ENCODE peak calls at places on chromosome 10, in four cellular contexts. U is WTC11, X is lower lobe of right lung, Z is ovary. F is an unnamed sample.

GRCh38 chr10:124903119-124903518 is 38.8 kb upstream of the ZRANB1 start:
- DNase-seq in U (no peak), X (no peak), Z (no peak), F (no peak)

GRCh38 chr10:71075066-71075758 is 137.2 kb upstream of the UNC5B start:
- DNase-seq in U (peak; percentile 8), X (no peak), Z (peak; percentile 6), F (no peak)

GRCh38 chr10:78913219-78914059 is 155.3 kb upstream of the ZMIZ1 start:
- DNase-seq in U (peak; percentile 73), X (no peak), Z (peak; percentile 46), F (no peak)

GRCh38 chr10:26890956-26891355 is 30.2 kb upstream of the ABI1 start:
- DNase-seq in U (peak; percentile 69), X (no peak), Z (no peak), F (peak; percentile 26)

GRCh38 chr10:67790534-67791408 is 47.2 kb downstream of the DNAJC12 start:
- DNase-seq in U (no peak), X (no peak), Z (no peak), F (no peak)

GRCh38 chr10:79273603-79274002 is 73.7 kb upstream of the PPIF start:
- DNase-seq in U (no peak), X (no peak), Z (peak; percentile 53), F (no peak)

GRCh38 chr10:80290474-80291220 is 1.2 kb upstream of the MAT1A start:
- DNase-seq in U (no peak), X (no peak), Z (no peak), F (no peak)

GRCh38 chr10:19416164-19416563 is 367.6 kb downstream of the MALRD1 start:
- DNase-seq in U (no peak), X (no peak), Z (no peak), F (no peak)

GRCh38 chr10:129921801-129922597 is 42.1 kb downstream of the EBF3 start:
- DNase-seq in U (no peak), X (no peak), Z (no peak), F (no peak)

GRCh38 chr10:93680414-93681047 is 21.9 kb downstream of the FRA10AC1 start:
- DNase-seq in U (no peak), X (no peak), Z (no peak), F (no peak)

GRCh38 chr10:102657984-102658724 is 13.9 kb downstream of the TRIM8 start:
- DNase-seq in U (no peak), X (peak; percentile 82), Z (peak; percentile 72), F (no peak)

GRCh38 chr10:20668985-20669384 is 228.1 kb downstream of the NEBL start:
- DNase-seq in U (no peak), X (no peak), Z (no peak), F (no peak)

GRCh38 chr10:8402469-8403074 is 348.1 kb downstream of the GATA3 start:
- DNase-seq in U (no peak), X (no peak), Z (no peak), F (no peak)

GRCh38 chr10:81600185-81600584 is 274.8 kb upstream of the NRG3 start:
- DNase-seq in U (no peak), X (no peak), Z (no peak), F (no peak)

GRCh38 chr10:88424881-88425280 is 158.2 kb downstream of the RNLS start:
- DNase-seq in U (no peak), X (no peak), Z (no peak), F (no peak)

GRCh38 chr10:71532878-71533277 is 136.2 kb downstream of the CDH23 start:
- DNase-seq in U (no peak), X (no peak), Z (no peak), F (no peak)

GRCh38 chr10:11381023-11381422 is 230.4 kb downstream of the USP6NL start:
- DNase-seq in U (no peak), X (no peak), Z (no peak), F (no peak)

GRCh38 chr10:32459072-32459703 is 13.2 kb downstream of the CCDC7 start:
- DNase-seq in U (no peak), X (no peak), Z (no peak), F (no peak)

GRCh38 chr10:24249829-24250415 is 41.0 kb downstream of the KIAA1217 start:
- DNase-seq in U (no peak), X (no peak), Z (no peak), F (no peak)
- TF ChIP-seq CTCF in U (no peak), X (no peak), Z (no peak), F (no peak)

GRCh38 chr10:90658791-90659190 is 199.0 kb downstream of the HTR7 start:
- DNase-seq in U (peak; percentile 28), X (no peak), Z (no peak), F (no peak)
- TF ChIP-seq CTCF in U (no peak), X (no peak), Z (no peak), F (no peak)

GRCh38 chr10:15859865-15860691 is at the start of gene MINDY3:
- DNase-seq in U (peak; percentile 60), X (peak; percentile 86), Z (peak; percentile 79), F (peak; percentile 59)
- TF ChIP-seq CTCF in U (no peak), X (no peak), Z (no peak), F (no peak)

DNA sequence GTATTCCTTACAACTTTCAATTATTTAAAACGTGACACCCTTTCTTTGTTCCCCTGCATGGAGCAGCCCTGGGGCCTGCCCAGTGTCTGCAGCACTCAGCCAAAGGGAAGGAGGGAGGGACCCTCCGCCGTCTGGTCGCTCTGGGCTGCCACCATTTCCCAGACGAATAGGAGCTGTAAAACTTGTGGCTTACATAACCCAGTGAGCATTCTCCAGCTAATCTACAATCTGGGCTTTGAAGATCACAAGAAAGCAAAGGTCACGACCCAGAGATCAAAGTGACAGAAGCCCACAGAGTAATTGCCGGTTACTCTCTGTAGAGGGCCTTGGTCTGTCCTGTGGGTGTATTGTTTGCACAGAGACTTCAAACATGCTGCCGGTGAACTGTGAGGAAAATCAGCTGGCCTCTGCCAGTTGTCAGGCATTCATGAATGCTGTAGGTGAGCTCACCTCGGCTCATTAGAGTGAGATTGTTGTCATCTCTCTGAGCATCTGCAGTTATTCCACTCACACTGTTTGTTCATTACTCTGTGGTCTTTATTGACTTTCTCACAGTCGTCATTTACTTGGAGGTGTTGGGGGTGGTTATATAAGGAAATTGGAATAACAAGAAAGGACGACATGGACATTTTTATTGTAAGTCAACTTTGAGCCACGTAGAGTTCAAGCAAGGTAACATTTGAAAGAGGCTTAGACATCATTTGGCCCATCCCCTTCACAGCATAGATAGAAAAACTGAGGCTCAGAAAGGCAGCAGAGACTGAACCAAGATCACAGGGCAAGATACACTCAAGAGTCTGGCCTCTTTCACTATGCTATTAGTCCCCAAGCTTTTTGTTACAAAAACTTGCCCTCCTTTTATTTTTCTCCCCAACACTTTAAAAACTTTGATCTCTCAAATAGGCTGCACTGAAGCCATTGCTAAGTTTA is 619.8 kb downstream of the LRMDA start:
- DNase-seq in U (no peak), X (no peak), Z (no peak), F (no peak)
- TF ChIP-seq CTCF in U (no peak), X (no peak), Z (no peak), F (no peak)

DNA sequence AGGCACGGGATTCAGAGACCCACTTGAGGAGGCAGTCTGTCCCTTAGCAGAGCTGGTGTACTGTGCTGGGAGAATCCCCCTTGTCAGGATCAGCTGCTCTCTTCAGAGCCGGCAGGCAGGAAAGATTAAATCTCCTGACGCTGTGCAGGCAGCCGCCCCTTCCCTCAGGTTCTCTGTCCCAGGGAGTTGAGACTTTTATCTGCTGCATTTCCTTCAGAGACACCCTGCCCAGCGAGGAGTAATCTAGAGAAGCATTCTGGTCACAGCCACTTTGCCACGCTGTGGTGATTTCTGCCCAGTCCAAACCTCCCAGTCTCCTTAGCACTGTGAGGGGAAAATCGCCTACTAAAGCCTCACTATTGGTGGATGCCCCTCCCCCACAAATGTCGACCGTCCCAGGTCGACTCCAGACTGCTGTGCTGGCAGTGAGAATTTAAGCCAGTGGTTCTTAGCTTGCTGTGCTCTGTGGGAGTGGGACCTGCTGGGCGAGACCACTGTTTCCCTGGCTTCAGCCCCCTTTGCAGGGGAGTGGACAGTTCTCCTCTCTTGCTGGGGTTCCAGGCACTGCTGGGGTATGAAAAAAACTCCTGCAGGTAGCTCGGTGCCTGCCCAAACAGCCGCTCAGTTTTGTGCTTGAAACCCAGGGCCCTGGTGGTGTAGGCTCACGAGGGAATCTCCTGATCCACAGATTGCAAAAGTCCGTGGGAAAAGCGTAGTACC is 265.4 kb downstream of the ZWINT start:
- DNase-seq in U (peak; percentile 22), X (no peak), Z (no peak), F (no peak)
- TF ChIP-seq CTCF in U (no peak), X (no peak), Z (no peak), F (no peak)

GRCh38 chr10:52696232-52696631 is 76.4 kb downstream of the MBL2 start:
- DNase-seq in U (no peak), X (no peak), Z (no peak), F (no peak)
- TF ChIP-seq CTCF in U (no peak), X (no peak), Z (no peak), F (no peak)

GRCh38 chr10:119306964-119307363 is 99.6 kb downstream of the GRK5 start:
- DNase-seq in U (no peak), X (no peak), Z (no peak), F (no peak)
- TF ChIP-seq CTCF in U (no peak), X (no peak), Z (no peak), F (no peak)